ENCODE peak calls at places on chromosomes 3 and 15, in eight cellular contexts. A, U, L, P, K, H, F and Z are unnamed samples.

GRCh38 chr3:31592764-31593163 is 60.0 kb downstream of the STT3B start:
- DNase-seq in A (no peak), U (no peak), L (no peak), P (no peak), K (no peak), H (no peak), F (no peak), Z (no peak)

GRCh38 chr15:80418892-80419537 is 14.8 kb downstream of the ARNT2 start:
- DNase-seq in A (no peak), U (peak; percentile 70), L (peak; percentile 61), P (peak; percentile 23), K (no peak), H (peak; percentile 32), F (no peak), Z (peak; percentile 59)

GRCh38 chr3:188330138-188330537 is 176.2 kb downstream of the LPP start:
- DNase-seq in A (no peak), U (no peak), L (no peak), P (no peak), K (no peak), H (no peak), F (no peak), Z (no peak)

GRCh38 chr15:78855746-78856145 is 16.9 kb upstream of the MORF4L1 start:
- DNase-seq in A (no peak), U (no peak), L (no peak), P (no peak), K (no peak), H (no peak), F (no peak), Z (no peak)

GRCh38 chr3:71862374-71863145 is 77.6 kb upstream of the PROK2 start:
- DNase-seq in A (no peak), U (peak; percentile 58), L (no peak), P (peak; percentile 17), K (no peak), H (no peak), F (no peak), Z (no peak)

GRCh38 chr3:15511156-15511555 is 10.3 kb downstream of the COLQ start:
- DNase-seq in A (no peak), U (no peak), L (no peak), P (no peak), K (no peak), H (no peak), F (peak; percentile 28), Z (no peak)

GRCh38 chr15:92619380-92620101 is 36.0 kb downstream of the FAM174B start:
- DNase-seq in A (peak; percentile 67), U (peak; percentile 40), L (no peak), P (no peak), K (no peak), H (no peak), F (peak; percentile 17), Z (no peak)

GRCh38 chr3:115986555-115987207 is 363.4 kb downstream of the GAP43 start:
- DNase-seq in A (no peak), U (no peak), L (peak; percentile 11), P (no peak), K (peak; percentile 8), H (no peak), F (no peak), Z (peak; percentile 46)

GRCh38 chr15:32717290-32718081 is at the start of gene GREM1:
- DNase-seq in A (no peak), U (peak; percentile 88), L (no peak), P (peak; percentile 62), K (no peak), H (no peak), F (no peak), Z (no peak)

GRCh38 chr3:67614195-67614594 is 40.2 kb downstream of the SUCLG2 start:
- DNase-seq in A (no peak), U (no peak), L (no peak), P (no peak), K (no peak), H (no peak), F (no peak), Z (no peak)